ENCODE peak calls at places on chromosomes 16 and 17, in six cellular contexts. One of them, this sample, is unnamed.

GRCh38 chr17:28364665-28365363 is at the start of gene SEBOX:
- DNase-seq in IMR-90: no peak
- DNase-seq in H1: no peak
- DNase-seq in mesendoderm: no peak
- DNase-seq in trophoblast cell: no peak
- DNase-seq in neuronal stem cell: no peak
- DNase-seq in this sample: no peak

GRCh38 chr16:48531011-48531962 is 78.7 kb downstream of the N4BP1 start:
- DNase-seq in mesendoderm: no peak
- DNase-seq in H1: no peak
- DNase-seq in neuronal stem cell: no peak
- DNase-seq in trophoblast cell: no peak
- DNase-seq in IMR-90: no peak
- DNase-seq in this sample: no peak

GRCh38 chr17:59534583-59534982 is 30.8 kb upstream of the DHX40 start:
- DNase-seq in IMR-90: no peak
- DNase-seq in trophoblast cell: peak
- DNase-seq in mesendoderm: no peak
- DNase-seq in H1: no peak
- DNase-seq in neuronal stem cell: no peak
- DNase-seq in this sample: no peak

GRCh38 chr17:30824002-30824355 is 513 bp downstream of the CRLF3 start:
- DNase-seq in neuronal stem cell: no peak
- DNase-seq in trophoblast cell: peak
- DNase-seq in H1: no peak
- DNase-seq in mesendoderm: peak
- DNase-seq in IMR-90: no peak
- DNase-seq in this sample: no peak

GRCh38 chr17:66625321-66625767 is 209.6 kb upstream of the CACNG5 start:
- DNase-seq in mesendoderm: peak
- DNase-seq in H1: no peak
- DNase-seq in trophoblast cell: peak
- DNase-seq in neuronal stem cell: peak
- DNase-seq in IMR-90: peak
- DNase-seq in this sample: peak

GRCh38 chr16:28990375-28991040 is 5.7 kb downstream of the LAT start:
- DNase-seq in H1: no peak
- DNase-seq in neuronal stem cell: no peak
- DNase-seq in mesendoderm: no peak
- DNase-seq in trophoblast cell: peak
- DNase-seq in IMR-90: no peak
- DNase-seq in this sample: no peak

GRCh38 chr17:73309727-73310555 is 1.9 kb downstream of the CDC42EP4 start:
- DNase-seq in neuronal stem cell: peak
- DNase-seq in trophoblast cell: no peak
- DNase-seq in H1: no peak
- DNase-seq in IMR-90: no peak
- DNase-seq in mesendoderm: no peak
- DNase-seq in this sample: peak

GRCh38 chr17:7348478-7349242 is 3.3 kb upstream of the KCTD11 start:
- DNase-seq in trophoblast cell: no peak
- DNase-seq in neuronal stem cell: no peak
- DNase-seq in IMR-90: peak
- DNase-seq in H1: no peak
- DNase-seq in mesendoderm: no peak
- DNase-seq in this sample: no peak

GRCh38 chr17:79905832-79906231 is 66.6 kb upstream of the CBX4 start:
- DNase-seq in IMR-90: no peak
- DNase-seq in trophoblast cell: peak
- DNase-seq in H1: no peak
- DNase-seq in mesendoderm: peak
- DNase-seq in neuronal stem cell: no peak
- DNase-seq in this sample: no peak

GRCh38 chr17:28720247-28720996 is 637 bp downstream of the RPL23A start:
- DNase-seq in H1: no peak
- DNase-seq in neuronal stem cell: no peak
- DNase-seq in trophoblast cell: no peak
- DNase-seq in IMR-90: no peak
- DNase-seq in mesendoderm: peak
- DNase-seq in this sample: peak

GRCh38 chr16:69410285-69410990 is 14.0 kb upstream of the CYB5B start:
- DNase-seq in trophoblast cell: no peak
- DNase-seq in H1: no peak
- DNase-seq in mesendoderm: no peak
- DNase-seq in IMR-90: peak
- DNase-seq in neuronal stem cell: no peak
- DNase-seq in this sample: peak

GRCh38 chr16:67723940-67724339 is 4.8 kb upstream of the GFOD2 start:
- DNase-seq in IMR-90: no peak
- DNase-seq in H1: no peak
- DNase-seq in neuronal stem cell: no peak
- DNase-seq in mesendoderm: no peak
- DNase-seq in trophoblast cell: no peak
- DNase-seq in this sample: no peak

GRCh38 chr17:82204831-82205719 is 7.6 kb downstream of the CCDC57 start:
- DNase-seq in IMR-90: peak
- DNase-seq in H1: no peak
- DNase-seq in neuronal stem cell: no peak
- DNase-seq in mesendoderm: no peak
- DNase-seq in trophoblast cell: peak
- DNase-seq in this sample: peak

GRCh38 chr16:85615014-85615851 is 2.1 kb downstream of the GSE1 start:
- DNase-seq in H1: no peak
- DNase-seq in IMR-90: no peak
- DNase-seq in mesendoderm: peak
- DNase-seq in neuronal stem cell: peak
- DNase-seq in trophoblast cell: peak
- DNase-seq in this sample: peak

GRCh38 chr17:48519427-48519826 is 11.4 kb downstream of the HOXB1 start:
- DNase-seq in neuronal stem cell: no peak
- DNase-seq in H1: no peak
- DNase-seq in mesendoderm: no peak
- DNase-seq in trophoblast cell: no peak
- DNase-seq in IMR-90: no peak
- DNase-seq in this sample: no peak

GRCh38 chr16:30395155-30395991 is at the start of gene ZNF48:
- DNase-seq in IMR-90: peak
- DNase-seq in H1: no peak
- DNase-seq in trophoblast cell: peak
- DNase-seq in neuronal stem cell: peak
- DNase-seq in mesendoderm: peak
- DNase-seq in this sample: peak

GRCh38 chr17:49624896-49625295 is 49.2 kb downstream of the NXPH3 start:
- DNase-seq in trophoblast cell: no peak
- DNase-seq in IMR-90: peak
- DNase-seq in mesendoderm: no peak
- DNase-seq in H1: no peak
- DNase-seq in neuronal stem cell: no peak
- DNase-seq in this sample: no peak

GRCh38 chr16:57603110-57604024 is 25.1 kb upstream of the ADGRG1 start:
- DNase-seq in mesendoderm: no peak
- DNase-seq in trophoblast cell: no peak
- DNase-seq in H1: no peak
- DNase-seq in neuronal stem cell: no peak
- DNase-seq in IMR-90: no peak
- DNase-seq in this sample: no peak

GRCh38 chr16:73955255-73955654 is 341.4 kb upstream of the PSMD7 start:
- DNase-seq in IMR-90: no peak
- DNase-seq in neuronal stem cell: no peak
- DNase-seq in H1: no peak
- DNase-seq in mesendoderm: no peak
- DNase-seq in trophoblast cell: no peak
- DNase-seq in this sample: no peak

GRCh38 chr16:73956592-73957495 is 339.8 kb upstream of the PSMD7 start:
- DNase-seq in mesendoderm: peak
- DNase-seq in trophoblast cell: peak
- DNase-seq in H1: no peak
- DNase-seq in neuronal stem cell: peak
- DNase-seq in IMR-90: peak
- DNase-seq in this sample: peak

GRCh38 chr16:73949574-73950348 is 346.9 kb upstream of the PSMD7 start:
- DNase-seq in H1: no peak
- DNase-seq in neuronal stem cell: no peak
- DNase-seq in mesendoderm: no peak
- DNase-seq in IMR-90: peak
- DNase-seq in trophoblast cell: peak
- DNase-seq in this sample: peak

DNA sequence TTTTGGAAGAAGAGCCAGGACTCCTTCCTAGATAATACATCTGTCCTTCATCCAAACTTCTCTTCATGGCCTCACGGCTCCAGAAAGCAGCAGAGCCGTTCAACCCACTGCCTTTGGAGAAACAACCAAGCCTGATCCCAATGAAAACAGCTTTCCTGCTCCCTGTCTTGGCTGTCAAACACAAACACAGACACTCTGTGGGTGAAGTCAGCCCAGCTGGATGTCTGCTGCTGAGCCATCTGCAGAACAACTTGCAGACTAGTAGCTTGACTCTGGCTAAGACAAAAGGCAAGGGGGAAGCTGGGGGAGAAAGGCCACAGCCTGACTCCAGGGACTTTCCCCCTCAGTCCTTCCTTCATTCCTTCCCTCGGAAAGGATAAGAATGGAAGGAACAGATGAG is 345.1 kb upstream of the PSMD7 start:
- DNase-seq in trophoblast cell: no peak
- DNase-seq in mesendoderm: no peak
- DNase-seq in IMR-90: peak
- DNase-seq in H1: no peak
- DNase-seq in neuronal stem cell: no peak
- DNase-seq in this sample: no peak
- H4K8ac ChIP-seq in trophoblast cell: no peak
- H4K8ac ChIP-seq in mesendoderm: no peak
- H4K8ac ChIP-seq in IMR-90: no peak
- H4K8ac ChIP-seq in H1: no peak
- H4K8ac ChIP-seq in neuronal stem cell: no peak
- H4K8ac ChIP-seq in this sample: no peak

GRCh38 chr16:87562201-87562600 is 40.1 kb upstream of the JPH3 start:
- DNase-seq in IMR-90: no peak
- DNase-seq in neuronal stem cell: no peak
- DNase-seq in mesendoderm: no peak
- DNase-seq in H1: no peak
- DNase-seq in trophoblast cell: no peak
- DNase-seq in this sample: no peak

GRCh38 chr16:87564524-87564778 is 37.9 kb upstream of the JPH3 start:
- DNase-seq in IMR-90: no peak
- DNase-seq in neuronal stem cell: no peak
- DNase-seq in trophoblast cell: no peak
- DNase-seq in H1: no peak
- DNase-seq in mesendoderm: no peak
- DNase-seq in this sample: no peak

GRCh38 chr16:87563022-87563421 is 39.3 kb upstream of the JPH3 start:
- DNase-seq in mesendoderm: no peak
- DNase-seq in IMR-90: no peak
- DNase-seq in neuronal stem cell: no peak
- DNase-seq in H1: no peak
- DNase-seq in trophoblast cell: no peak
- DNase-seq in this sample: no peak

GRCh38 chr16:87561200-87562105 is 40.9 kb upstream of the JPH3 start:
- DNase-seq in mesendoderm: no peak
- DNase-seq in H1: no peak
- DNase-seq in neuronal stem cell: no peak
- DNase-seq in trophoblast cell: no peak
- DNase-seq in IMR-90: no peak
- DNase-seq in this sample: no peak

DNA sequence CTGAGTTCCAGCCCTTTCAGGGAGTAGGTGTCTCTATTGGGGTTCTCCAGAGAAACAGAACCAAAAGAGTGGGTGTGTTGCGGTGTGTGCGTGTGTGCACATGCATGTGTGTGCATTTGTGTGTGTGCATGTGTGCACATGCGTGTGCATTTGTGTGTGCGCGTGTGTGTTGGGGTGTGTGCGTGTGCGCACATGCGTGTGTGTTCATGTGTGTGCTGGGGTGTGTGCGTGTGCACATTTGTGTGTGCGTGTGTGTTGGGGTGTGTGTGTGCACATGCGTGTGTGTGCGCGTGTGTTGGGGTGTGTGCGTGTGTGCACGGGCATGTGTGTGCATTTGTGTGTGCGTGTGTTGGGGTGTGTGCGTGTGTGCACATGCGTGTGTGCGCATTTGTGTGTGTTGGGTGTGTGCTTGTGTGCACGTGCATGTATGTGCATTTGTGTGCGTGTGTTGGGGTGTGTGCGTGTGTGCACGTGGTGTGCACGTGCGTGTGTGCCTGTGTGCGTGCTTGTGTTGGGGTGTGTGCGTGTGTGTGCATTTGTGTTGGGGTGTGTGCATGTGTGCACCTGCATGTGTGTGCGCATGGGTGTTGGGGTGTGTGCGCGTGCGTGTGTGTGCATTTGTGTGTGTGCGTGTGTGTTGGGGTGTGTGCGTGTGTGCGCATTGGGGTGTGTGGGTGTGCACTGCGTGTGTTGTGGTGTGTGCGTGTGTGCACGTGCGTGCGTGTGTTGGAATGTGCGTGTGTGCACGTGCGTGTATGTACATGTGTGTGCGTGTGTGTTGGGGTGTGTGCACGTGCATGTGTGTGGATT is 38.4 kb upstream of the JPH3 start:
- DNase-seq in trophoblast cell: no peak
- DNase-seq in IMR-90: no peak
- DNase-seq in neuronal stem cell: no peak
- DNase-seq in H1: no peak
- DNase-seq in mesendoderm: no peak
- DNase-seq in this sample: no peak
- H4K8ac ChIP-seq in trophoblast cell: no peak
- H4K8ac ChIP-seq in IMR-90: no peak
- H4K8ac ChIP-seq in neuronal stem cell: peak
- H4K8ac ChIP-seq in H1: no peak
- H4K8ac ChIP-seq in mesendoderm: no peak
- H4K8ac ChIP-seq in this sample: no peak

DNA sequence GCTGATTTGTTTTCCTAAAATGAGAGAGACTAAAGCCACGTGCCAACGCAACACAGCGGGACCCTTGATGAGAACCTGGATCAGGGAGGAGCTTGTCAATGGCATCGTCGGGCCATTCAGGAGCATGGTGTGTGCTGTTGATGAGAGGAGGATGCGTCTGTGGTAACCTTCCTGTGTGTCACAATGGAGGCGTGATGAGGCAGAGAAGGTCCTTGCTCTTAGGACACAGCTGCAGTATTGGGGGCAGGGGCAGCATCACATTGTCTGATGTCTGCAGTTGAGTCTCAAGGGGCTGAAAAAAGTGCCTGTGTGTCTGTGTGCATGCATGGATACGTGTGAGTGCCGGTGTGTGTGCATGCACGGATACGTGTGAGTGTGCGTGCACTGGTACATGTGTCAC is 39.0 kb downstream of the BAIAP2 start:
- DNase-seq in IMR-90: no peak
- DNase-seq in trophoblast cell: no peak
- DNase-seq in H1: no peak
- DNase-seq in neuronal stem cell: no peak
- DNase-seq in mesendoderm: no peak
- DNase-seq in this sample: no peak
- H4K8ac ChIP-seq in IMR-90: no peak
- H4K8ac ChIP-seq in trophoblast cell: no peak
- H4K8ac ChIP-seq in H1: no peak
- H4K8ac ChIP-seq in neuronal stem cell: no peak
- H4K8ac ChIP-seq in mesendoderm: no peak
- H4K8ac ChIP-seq in this sample: no peak

DNA sequence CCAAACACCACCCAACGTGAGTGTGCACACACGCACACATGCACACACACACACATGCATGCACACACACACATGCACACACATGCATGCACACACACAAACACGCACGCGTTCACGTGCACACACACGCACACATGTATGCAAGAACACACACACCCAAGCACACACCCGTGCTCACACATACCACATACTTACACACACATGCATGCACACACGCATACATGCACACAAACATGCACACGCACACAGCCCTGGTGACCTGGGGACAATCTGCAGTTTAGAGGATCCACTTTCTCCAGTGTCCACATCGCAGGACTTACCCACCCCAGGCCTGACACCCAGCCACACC is 6.2 kb downstream of the USH1G start:
- DNase-seq in H1: no peak
- DNase-seq in IMR-90: no peak
- DNase-seq in trophoblast cell: no peak
- DNase-seq in neuronal stem cell: no peak
- DNase-seq in mesendoderm: no peak
- DNase-seq in this sample: no peak
- H4K8ac ChIP-seq in H1: no peak
- H4K8ac ChIP-seq in IMR-90: no peak
- H4K8ac ChIP-seq in trophoblast cell: no peak
- H4K8ac ChIP-seq in neuronal stem cell: peak
- H4K8ac ChIP-seq in mesendoderm: no peak
- H4K8ac ChIP-seq in this sample: no peak